ENCODE peak calls at places on chromosomes 5 and 9, in four cellular contexts. M is posterior cingulate gyrus, Q is T-helper 2 cell, Z is NCI-H1105. R is an unnamed sample.

GRCh38 chr5:171544913-171545550 is 125.6 kb downstream of the FGF18 start:
- DNase-seq in M (no peak), Q (no peak), Z (no peak), R (no peak)

GRCh38 chr9:97933573-97933972 is 4.4 kb downstream of the HEMGN start:
- DNase-seq in M (no peak), Q (no peak), Z (no peak), R (no peak)

GRCh38 chr9:109248133-109248581 is 72.7 kb downstream of the EPB41L4B start:
- DNase-seq in M (no peak), Q (no peak), Z (no peak), R (no peak)

GRCh38 chr5:92775711-92776615 is 805.1 kb downstream of the NR2F1-AS1 start:
- DNase-seq in M (no peak), Q (no peak), Z (no peak), R (no peak)

GRCh38 chr5:93581738-93582414 is 857 bp upstream of the NR2F1-AS1 start:
- DNase-seq in M (no peak), Q (no peak), Z (no peak), R (peak; percentile 70)

GRCh38 chr9:128406848-128407391 is 13.7 kb upstream of the CERCAM start:
- DNase-seq in M (no peak), Q (no peak), Z (no peak), R (no peak)

GRCh38 chr5:160556886-160557285 is 135.2 kb downstream of the PTTG1 start:
- DNase-seq in M (no peak), Q (no peak), Z (no peak), R (no peak)

GRCh38 chr5:16934123-16934522 is 2.0 kb downstream of the MYO10 start:
- DNase-seq in M (peak; percentile 14), Q (no peak), Z (peak; percentile 5), R (peak; percentile 65)

GRCh38 chr5:160045004-160045403 is 36.1 kb downstream of the TTC1 start:
- DNase-seq in M (no peak), Q (no peak), Z (no peak), R (no peak)

GRCh38 chr5:1779782-1780620 is 19.6 kb downstream of the MRPL36 start:
- DNase-seq in M (no peak), Q (no peak), Z (no peak), R (no peak)

GRCh38 chr5:16737620-16738364 is 121.0 kb upstream of the RETREG1 start:
- DNase-seq in M (no peak), Q (no peak), Z (no peak), R (peak; percentile 12)

GRCh38 chr5:40288791-40289475 is 390.8 kb upstream of the PTGER4 start:
- DNase-seq in M (no peak), Q (no peak), Z (no peak), R (no peak)

GRCh38 chr5:40904205-40904993 is 4.9 kb upstream of the C7 start:
- DNase-seq in M (peak; percentile 33), Q (no peak), Z (peak; percentile 10), R (peak; percentile 36)